ENCODE peak calls at places on chromosomes 16 and 17, in five cellular contexts. U is activated T-cell treated with anti-CD3 and anti-CD28 coated beads, Interleukin-2, amount 50 U/mL, for 4 hours; A is nucleus accumbens; K is adipocyte; Y is activated CD8-positive, alpha-beta T cell treated with anti-CD3 and anti-CD28 coated beads, Interleukin-2, amount 10 ng/mL, durations not matched to agents 7 days and 5 days. S is an unnamed sample.

GRCh38 chr16:10579965-10580918 is at the start of gene EMP2:
- DNase-seq in U (no peak), A (no peak), K (peak), Y (no peak), S (peak)

GRCh38 chr16:11224894-11225676 is 30.9 kb downstream of the SOCS1 start:
- DNase-seq in U (peak), A (no peak), K (no peak), Y (peak), S (no peak)

GRCh38 chr17:79036609-79037008 is 12.6 kb downstream of the C1QTNF1 start:
- DNase-seq in U (no peak), A (no peak), K (peak), Y (no peak), S (no peak)

GRCh38 chr17:19013806-19014627 is 9.5 kb upstream of the FAM83G start:
- DNase-seq in U (no peak), A (no peak), K (no peak), Y (no peak), S (no peak)

GRCh38 chr17:909642-910323 is 69.8 kb downstream of the NXN start:
- DNase-seq in U (no peak), A (no peak), K (no peak), Y (no peak), S (no peak)

GRCh38 chr16:71796501-71796900 is 12.1 kb downstream of the AP1G1 start:
- DNase-seq in U (no peak), A (no peak), K (peak), Y (no peak), S (no peak)

GRCh38 chr17:4375039-4375748 is 8.7 kb upstream of the UBE2G1 start:
- DNase-seq in U (no peak), A (no peak), K (no peak), Y (peak), S (no peak)

GRCh38 chr16:81599034-81599744 is 154.6 kb downstream of the CMIP start:
- DNase-seq in U (no peak), A (no peak), K (no peak), Y (no peak), S (no peak)

GRCh38 chr16:83615131-83615530 is 192.6 kb upstream of the HSBP1 start:
- DNase-seq in U (no peak), A (no peak), K (no peak), Y (no peak), S (no peak)

GRCh38 chr16:12539185-12539929 is 264.3 kb downstream of the CPPED1 start:
- DNase-seq in U (no peak), A (no peak), K (peak), Y (peak), S (no peak)

S was measured in caudate nucleus.